ENCODE peak calls at places on chromosomes 16 and 17, in four cellular contexts. C is fibroblast of lung; A is stimulated activated CD8-positive, alpha-beta memory T cell treated with anti-CD3 and anti-CD28 coated beads, Interleukin-7, amount 100 ng/mL, for 48 hours; T is stimulated activated CD4-positive, alpha-beta T cell treated with anti-CD3 and anti-CD28 coated beads, Interleukin-1b, Interleukin-23, amount 100 ng/mL, for 1 hour. R is an unnamed sample.

GRCh38 chr17:57750930-57751329 is 5.8 kb upstream of the CCDC182 start:
- DNase-seq in T (no peak), A (no peak), C (no peak), R (no peak)

GRCh38 chr17:81489012-81489968 is 23.3 kb downstream of the ACTG1 start:
- DNase-seq in T (no peak), C (no peak), A (no peak), R (no peak)

GRCh38 chr17:77353684-77354419 is 213.1 kb downstream of the SEC14L1 start:
- DNase-seq in T (no peak), A (no peak), C (no peak), R (no peak)

GRCh38 chr17:73568934-73569333 is 75.3 kb downstream of the SDK2 start:
- DNase-seq in T (no peak), A (no peak), C (no peak), R (no peak)

GRCh38 chr16:10383626-10384025 is 2.2 kb upstream of the ATF7IP2 start:
- DNase-seq in A (no peak), C (peak), T (no peak), R (no peak)

GRCh38 chr17:27778193-27778592 is 22.1 kb downstream of the NOS2 start:
- DNase-seq in A (no peak), C (peak), T (no peak), R (no peak)

GRCh38 chr17:35596530-35597233 is 9.6 kb downstream of the AP2B1 start:
- DNase-seq in T (no peak), A (no peak), C (no peak), R (no peak)

GRCh38 chr17:19010729-19011505 is 6.4 kb upstream of the FAM83G start:
- DNase-seq in T (no peak), C (peak), A (no peak), R (no peak)

GRCh38 chr16:27175888-27176287 is 27.4 kb upstream of the KDM8 start:
- DNase-seq in T (no peak), C (no peak), A (no peak), R (no peak)

GRCh38 chr16:11007714-11008240 is 63.4 kb downstream of the CLEC16A start:
- DNase-seq in A (no peak), C (no peak), T (no peak), R (no peak)

GRCh38 chr16:31072540-31073072 is 1.4 kb downstream of the ZNF668 start:
- DNase-seq in T (no peak), A (no peak), C (peak), R (no peak)

GRCh38 chr16:58652741-58653140 is 23.1 kb upstream of the CNOT1 start:
- DNase-seq in T (no peak), C (peak), A (no peak), R (no peak)

GRCh38 chr16:918741-919657 is 51.8 kb downstream of the LMF1 start:
- DNase-seq in T (no peak), A (no peak), C (no peak), R (no peak)